ENCODE peak calls at places on chromosomes 12 and 14, in five cellular contexts. One of them, this sample, is unnamed.

GRCh38 chr12:3307419-3307818 is 183.6 kb upstream of the PRMT8 start:
- DNase-seq in GM12878: no peak
- DNase-seq in IMR-90: no peak
- DNase-seq in SK-N-SH: peak
- DNase-seq in K562: no peak
- DNase-seq in this sample: no peak

GRCh38 chr14:63910593-63911363 is 58.0 kb downstream of the SYNE2 start:
- DNase-seq in GM12878: no peak
- DNase-seq in IMR-90: peak
- DNase-seq in SK-N-SH: peak
- DNase-seq in K562: no peak
- DNase-seq in this sample: no peak

GRCh38 chr14:58864751-58865519 is 227.2 kb downstream of the DACT1 start:
- DNase-seq in GM12878: no peak
- DNase-seq in IMR-90: peak
- DNase-seq in SK-N-SH: peak
- DNase-seq in K562: no peak
- DNase-seq in this sample: no peak

GRCh38 chr12:100904270-100904669 is 109.7 kb downstream of the ANO4 start:
- DNase-seq in GM12878: no peak
- DNase-seq in IMR-90: peak
- DNase-seq in SK-N-SH: no peak
- DNase-seq in K562: no peak
- DNase-seq in this sample: no peak

GRCh38 chr14:99441918-99442317 is 38.7 kb downstream of the SETD3 start:
- DNase-seq in GM12878: no peak
- DNase-seq in IMR-90: no peak
- DNase-seq in SK-N-SH: no peak
- DNase-seq in K562: no peak
- DNase-seq in this sample: no peak

GRCh38 chr12:116474331-116474730 is 84.8 kb upstream of the MAP1LC3B2 start:
- DNase-seq in GM12878: no peak
- DNase-seq in IMR-90: no peak
- DNase-seq in SK-N-SH: no peak
- DNase-seq in K562: no peak
- DNase-seq in this sample: no peak

GRCh38 chr14:50985124-50985815 is 41.0 kb upstream of the PYGL start:
- DNase-seq in GM12878: no peak
- DNase-seq in IMR-90: no peak
- DNase-seq in SK-N-SH: no peak
- DNase-seq in K562: no peak
- DNase-seq in this sample: no peak

GRCh38 chr12:49540229-49541139 is 1.7 kb downstream of the KCNH3 start:
- DNase-seq in GM12878: no peak
- DNase-seq in IMR-90: no peak
- DNase-seq in SK-N-SH: peak
- DNase-seq in K562: no peak
- DNase-seq in this sample: no peak

GRCh38 chr12:111450676-111451075 is 45.0 kb downstream of the SH2B3 start:
- DNase-seq in GM12878: no peak
- DNase-seq in IMR-90: no peak
- DNase-seq in SK-N-SH: no peak
- DNase-seq in K562: no peak
- DNase-seq in this sample: no peak

GRCh38 chr14:73599494-73599893 is 7.8 kb downstream of the ACOT4 start:
- DNase-seq in GM12878: no peak
- DNase-seq in IMR-90: no peak
- DNase-seq in SK-N-SH: no peak
- DNase-seq in K562: no peak
- DNase-seq in this sample: no peak

GRCh38 chr12:79238246-79238645 is 373.7 kb downstream of the SYT1 start:
- DNase-seq in GM12878: no peak
- DNase-seq in IMR-90: no peak
- DNase-seq in SK-N-SH: no peak
- DNase-seq in K562: no peak
- DNase-seq in this sample: no peak

GRCh38 chr14:38947343-38947742 is 155.7 kb downstream of the SEC23A start:
- DNase-seq in GM12878: no peak
- DNase-seq in IMR-90: no peak
- DNase-seq in SK-N-SH: no peak
- DNase-seq in K562: no peak
- DNase-seq in this sample: no peak

GRCh38 chr12:24746021-24746671 is 202.8 kb downstream of the BCAT1 start:
- DNase-seq in GM12878: no peak
- DNase-seq in IMR-90: no peak
- DNase-seq in SK-N-SH: no peak
- DNase-seq in K562: no peak
- DNase-seq in this sample: no peak

GRCh38 chr14:64826333-64826732 is 53.4 kb downstream of the SPTB start:
- DNase-seq in GM12878: no peak
- DNase-seq in IMR-90: peak
- DNase-seq in SK-N-SH: no peak
- DNase-seq in K562: no peak
- DNase-seq in this sample: no peak

GRCh38 chr14:22836301-22837058 is at the start of gene MMP14:
- DNase-seq in GM12878: no peak
- DNase-seq in IMR-90: peak
- DNase-seq in SK-N-SH: peak
- DNase-seq in K562: no peak
- DNase-seq in this sample: no peak

GRCh38 chr14:25136811-25137210 is 86.9 kb upstream of the STXBP6 start:
- DNase-seq in GM12878: no peak
- DNase-seq in IMR-90: no peak
- DNase-seq in SK-N-SH: no peak
- DNase-seq in K562: no peak
- DNase-seq in this sample: no peak

GRCh38 chr12:86261606-86262005 is 5.4 kb upstream of the MGAT4C start:
- DNase-seq in GM12878: no peak
- DNase-seq in IMR-90: no peak
- DNase-seq in SK-N-SH: no peak
- DNase-seq in K562: no peak
- DNase-seq in this sample: no peak

GRCh38 chr14:51828017-51828797 is 32.2 kb upstream of the GNG2 start:
- DNase-seq in GM12878: peak
- DNase-seq in IMR-90: peak
- DNase-seq in SK-N-SH: no peak
- DNase-seq in K562: no peak
- DNase-seq in this sample: no peak

GRCh38 chr14:62692490-62693106 is 352.7 kb downstream of the KCNH5 start:
- DNase-seq in GM12878: no peak
- DNase-seq in IMR-90: peak
- DNase-seq in SK-N-SH: no peak
- DNase-seq in K562: no peak
- DNase-seq in this sample: peak
- TF ChIP-seq MXI1 in GM12878: no peak
- TF ChIP-seq MXI1 in IMR-90: no peak
- TF ChIP-seq MXI1 in SK-N-SH: no peak
- TF ChIP-seq MXI1 in K562: no peak
- TF ChIP-seq MXI1 in this sample: no peak

DNA sequence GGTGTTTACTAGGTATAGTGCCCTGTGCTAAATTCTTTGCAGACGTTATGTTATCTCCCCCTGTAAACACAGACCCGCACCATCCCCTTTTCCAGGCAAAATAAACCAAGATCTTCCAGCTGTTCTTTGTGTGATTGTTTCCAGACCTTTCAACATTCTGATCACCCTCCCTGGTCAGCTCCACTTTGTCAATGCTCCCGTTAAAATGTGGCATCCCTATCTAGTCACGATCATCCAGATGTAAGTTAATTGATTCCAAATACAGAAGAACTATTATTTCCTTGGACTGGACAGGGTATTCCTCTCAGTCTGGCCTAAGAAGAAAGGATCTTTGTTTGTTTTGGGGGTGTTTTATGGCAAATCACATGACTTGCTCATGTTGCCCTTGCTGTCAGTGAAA is 127.6 kb upstream of the ARID2 start:
- DNase-seq in GM12878: no peak
- DNase-seq in IMR-90: no peak
- DNase-seq in SK-N-SH: peak
- DNase-seq in K562: no peak
- DNase-seq in this sample: no peak
- TF ChIP-seq MXI1 in GM12878: no peak
- TF ChIP-seq MXI1 in IMR-90: no peak
- TF ChIP-seq MXI1 in SK-N-SH: no peak
- TF ChIP-seq MXI1 in K562: no peak
- TF ChIP-seq MXI1 in this sample: no peak

GRCh38 chr12:112904571-112904970 is 2.2 kb upstream of the OAS1 start:
- DNase-seq in GM12878: no peak
- DNase-seq in IMR-90: no peak
- DNase-seq in SK-N-SH: no peak
- DNase-seq in K562: no peak
- DNase-seq in this sample: no peak
- TF ChIP-seq MXI1 in GM12878: no peak
- TF ChIP-seq MXI1 in IMR-90: no peak
- TF ChIP-seq MXI1 in SK-N-SH: no peak
- TF ChIP-seq MXI1 in K562: no peak
- TF ChIP-seq MXI1 in this sample: no peak

GRCh38 chr12:52147367-52147972 is 44.3 kb downstream of the KRT80 start:
- DNase-seq in GM12878: no peak
- DNase-seq in IMR-90: peak
- DNase-seq in SK-N-SH: peak
- DNase-seq in K562: peak
- DNase-seq in this sample: peak
- TF ChIP-seq MXI1 in GM12878: no peak
- TF ChIP-seq MXI1 in IMR-90: no peak
- TF ChIP-seq MXI1 in SK-N-SH: no peak
- TF ChIP-seq MXI1 in K562: no peak
- TF ChIP-seq MXI1 in this sample: no peak

GRCh38 chr12:67958187-67958586 is 31.1 kb upstream of the IFNG-AS1 start:
- DNase-seq in GM12878: no peak
- DNase-seq in IMR-90: no peak
- DNase-seq in SK-N-SH: no peak
- DNase-seq in K562: no peak
- DNase-seq in this sample: no peak
- TF ChIP-seq MXI1 in GM12878: no peak
- TF ChIP-seq MXI1 in IMR-90: no peak
- TF ChIP-seq MXI1 in SK-N-SH: no peak
- TF ChIP-seq MXI1 in K562: no peak
- TF ChIP-seq MXI1 in this sample: no peak

GRCh38 chr12:105740970-105741725 is 397.6 kb downstream of the NUAK1 start:
- DNase-seq in GM12878: no peak
- DNase-seq in IMR-90: peak
- DNase-seq in SK-N-SH: no peak
- DNase-seq in K562: no peak
- DNase-seq in this sample: no peak
- TF ChIP-seq MXI1 in GM12878: no peak
- TF ChIP-seq MXI1 in IMR-90: no peak
- TF ChIP-seq MXI1 in SK-N-SH: no peak
- TF ChIP-seq MXI1 in K562: no peak
- TF ChIP-seq MXI1 in this sample: no peak

GRCh38 chr14:101962503-101962874 is 1.9 kb upstream of the DYNC1H1 start:
- DNase-seq in GM12878: no peak
- DNase-seq in IMR-90: peak
- DNase-seq in SK-N-SH: peak
- DNase-seq in K562: peak
- DNase-seq in this sample: peak
- TF ChIP-seq MXI1 in GM12878: no peak
- TF ChIP-seq MXI1 in IMR-90: peak
- TF ChIP-seq MXI1 in SK-N-SH: peak
- TF ChIP-seq MXI1 in K562: no peak
- TF ChIP-seq MXI1 in this sample: peak

GRCh38 chr12:83008703-83009102 is 322.0 kb downstream of the TMTC2 start:
- DNase-seq in GM12878: no peak
- DNase-seq in IMR-90: no peak
- DNase-seq in SK-N-SH: no peak
- DNase-seq in K562: no peak
- DNase-seq in this sample: no peak

GRCh38 chr12:83003026-83003425 is 316.3 kb downstream of the TMTC2 start:
- DNase-seq in GM12878: no peak
- DNase-seq in IMR-90: no peak
- DNase-seq in SK-N-SH: no peak
- DNase-seq in K562: no peak
- DNase-seq in this sample: no peak

GRCh38 chr12:83010169-83010804 is 323.6 kb downstream of the TMTC2 start:
- DNase-seq in GM12878: no peak
- DNase-seq in IMR-90: no peak
- DNase-seq in SK-N-SH: no peak
- DNase-seq in K562: no peak
- DNase-seq in this sample: no peak

DNA sequence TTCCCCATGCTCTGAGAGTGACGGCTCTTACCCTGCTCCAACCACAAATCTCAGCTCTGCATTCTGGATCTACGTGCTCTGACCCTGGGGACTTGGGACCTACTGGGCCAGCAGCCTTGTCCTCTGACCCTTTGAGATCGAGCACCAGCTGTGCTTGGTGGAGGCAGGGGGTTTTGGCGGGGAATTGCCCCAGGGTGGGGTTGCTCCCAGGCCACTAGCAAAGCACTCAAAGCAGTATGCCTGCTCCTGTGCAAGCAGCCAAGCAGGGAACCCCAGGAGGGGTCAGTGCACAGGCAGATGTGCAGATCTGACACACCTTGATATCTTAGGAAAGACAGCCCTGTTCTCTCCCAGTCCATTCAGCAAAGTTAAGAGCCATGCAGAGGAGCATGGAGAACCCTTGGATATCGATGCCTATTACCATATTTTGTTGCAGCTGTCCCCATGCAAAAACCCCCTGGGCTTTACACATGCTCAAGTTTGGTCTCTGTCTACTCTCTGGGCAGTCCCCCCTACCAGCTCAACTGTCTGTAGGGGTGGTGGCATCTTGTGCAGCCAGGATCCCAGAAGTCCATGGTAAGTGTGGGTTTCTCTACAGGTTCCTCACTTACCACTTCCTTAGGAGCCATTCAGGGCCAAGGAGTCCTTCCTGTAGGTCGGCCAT is 319.0 kb downstream of the TMTC2 start:
- DNase-seq in GM12878: peak
- DNase-seq in IMR-90: no peak
- DNase-seq in SK-N-SH: no peak
- DNase-seq in K562: no peak
- DNase-seq in this sample: no peak
- TF ChIP-seq MXI1 in GM12878: no peak
- TF ChIP-seq MXI1 in IMR-90: no peak
- TF ChIP-seq MXI1 in SK-N-SH: no peak
- TF ChIP-seq MXI1 in K562: no peak
- TF ChIP-seq MXI1 in this sample: no peak

DNA sequence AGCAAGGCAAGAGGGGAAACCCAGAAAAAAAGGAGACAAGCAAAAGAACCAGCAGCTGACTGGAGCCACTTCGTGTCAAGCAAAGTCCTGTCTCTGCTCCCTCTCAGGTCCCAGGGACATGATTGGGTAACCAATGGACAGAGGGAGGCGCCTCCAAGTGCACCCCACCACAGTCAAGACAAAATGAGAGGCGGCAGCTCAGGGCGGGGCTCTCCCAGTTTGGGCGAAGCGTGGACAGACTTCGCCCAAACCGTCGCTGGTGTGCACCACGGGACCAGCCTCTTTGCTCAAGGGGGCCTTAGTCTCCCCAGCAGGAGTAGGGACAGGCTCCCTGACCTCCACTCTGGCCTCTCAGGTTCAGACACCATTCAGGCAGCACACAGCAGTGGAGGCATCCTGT is 1.5 kb upstream of the BEGAIN start:
- DNase-seq in GM12878: no peak
- DNase-seq in IMR-90: no peak
- DNase-seq in SK-N-SH: no peak
- DNase-seq in K562: no peak
- DNase-seq in this sample: no peak
- TF ChIP-seq MXI1 in GM12878: no peak
- TF ChIP-seq MXI1 in IMR-90: no peak
- TF ChIP-seq MXI1 in SK-N-SH: no peak
- TF ChIP-seq MXI1 in K562: no peak
- TF ChIP-seq MXI1 in this sample: no peak